ENCODE peak calls at places on chromosomes 2 and 18, in four cellular contexts. Y, R, S and P are unnamed samples.

GRCh38 chr2:21972580-21972979 is 848.8 kb downstream of the TDRD15 start:
- DNase-seq in Y (peak; percentile 27), R (no peak), S (no peak), P (no peak)

GRCh38 chr2:220228310-220229006 is 601.0 kb downstream of the SLC4A3 start:
- DNase-seq in Y (no peak), R (peak; percentile 47), S (peak; percentile 95), P (peak; percentile 99)

GRCh38 chr2:20623241-20623640 is 27.7 kb downstream of the HS1BP3 start:
- DNase-seq in Y (no peak), R (peak; percentile 15), S (no peak), P (no peak)

GRCh38 chr2:54503192-54503591 is 47.1 kb downstream of the SPTBN1 start:
- DNase-seq in Y (peak; percentile 75), R (peak; percentile 93), S (no peak), P (peak; percentile 51)

GRCh38 chr2:29606105-29606871 is 315.1 kb downstream of the ALK start:
- DNase-seq in Y (no peak), R (no peak), S (peak; percentile 87), P (peak; percentile 89)

GRCh38 chr18:48676756-48677368 is 138.0 kb downstream of the CTIF start:
- DNase-seq in Y (peak; percentile 79), R (peak; percentile 92), S (peak; percentile 38), P (peak; percentile 51)

GRCh38 chr2:214960677-214961076 is 151.2 kb upstream of the BARD1 start:
- DNase-seq in Y (no peak), R (no peak), S (peak; percentile 2), P (peak; percentile 14)

GRCh38 chr18:49690307-49690706 is 123.0 kb downstream of the ACAA2 start:
- DNase-seq in Y (no peak), R (no peak), S (peak; percentile 85), P (peak; percentile 98)

GRCh38 chr18:34647251-34647650 is 62.8 kb upstream of the DTNA start:
- DNase-seq in Y (peak; percentile 32), R (peak; percentile 77), S (no peak), P (no peak)

GRCh38 chr2:45067859-45068642 is 58.8 kb upstream of the SIX2 start:
- DNase-seq in Y (peak; percentile 25), R (peak; percentile 85), S (peak; percentile 29), P (peak; percentile 63)

DNA sequence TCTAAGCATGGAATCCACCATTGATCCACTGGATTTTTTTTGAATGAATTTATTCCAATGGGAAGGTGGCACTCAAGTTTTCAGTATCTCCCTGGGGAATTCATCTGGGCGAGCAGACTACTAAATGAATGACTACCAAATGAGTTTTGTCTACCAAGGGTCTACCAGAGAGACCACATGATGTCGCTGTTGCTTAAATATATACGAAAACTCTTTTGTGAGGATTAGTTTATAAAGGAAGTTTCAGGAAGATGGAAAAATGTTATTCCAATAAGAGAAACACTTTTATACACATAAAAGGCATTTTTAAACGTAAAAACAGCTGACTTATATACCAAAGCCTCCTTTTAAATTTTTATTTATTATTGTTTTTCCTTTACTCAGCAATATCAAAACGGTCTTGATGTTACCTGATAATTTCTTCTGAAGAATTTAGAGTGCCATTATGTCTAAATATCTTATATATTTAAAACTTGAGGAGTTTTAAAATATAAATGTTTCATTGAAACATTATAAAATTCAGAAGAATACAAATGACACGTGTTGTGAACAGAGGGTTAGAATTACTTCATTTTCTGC is 139.7 kb downstream of the HRH4 start:
- DNase-seq in Y (peak; percentile 8), R (no peak), S (peak; percentile 61), P (peak; percentile 76)
- TF ChIP-seq CTCF in Y (peak; percentile 54), R (peak; percentile 87), S (peak; percentile 69), P (peak; percentile 63)

DNA sequence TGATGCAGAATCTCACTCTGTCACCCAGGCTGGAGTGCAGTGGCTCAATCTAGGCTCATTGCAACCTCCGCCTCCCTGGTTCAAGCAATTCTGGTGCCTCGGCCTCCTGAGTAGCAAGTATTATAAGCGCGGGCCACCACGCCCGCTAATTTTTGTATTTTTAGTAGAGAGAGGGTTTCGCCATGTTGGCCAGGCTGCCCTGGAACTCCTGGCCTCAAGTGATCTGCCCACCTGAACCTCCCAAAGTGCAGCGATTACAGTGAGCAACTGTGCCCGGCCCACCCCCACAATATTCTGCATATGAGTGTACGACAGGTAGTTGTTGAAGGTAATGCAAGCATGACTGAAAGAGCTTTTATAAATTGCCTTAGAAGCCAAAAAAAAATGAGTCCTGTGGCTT is 1.2 kb downstream of the WDR75 start:
- DNase-seq in Y (no peak), R (no peak), S (no peak), P (no peak)
- H3K4me3 ChIP-seq in Y (peak overlapping the region; percentile 74), R (peak overlapping the region; percentile 87), S (peak overlapping the region; percentile 86), P (peak overlapping the region; percentile 95)

GRCh38 chr2:136024185-136024584 is 38.8 kb upstream of the DARS1 start:
- DNase-seq in Y (no peak), R (no peak), S (no peak), P (no peak)
- TF ChIP-seq CTCF in Y (no peak), R (peak; percentile 33), S (no peak), P (no peak)

GRCh38 chr2:219059725-219060682 is 717 bp downstream of the IHH start:
- DNase-seq in Y (no peak), R (peak; percentile 73), S (no peak), P (no peak)
- H3K4me3 ChIP-seq in Y (no peak overlapping the region), R (peak overlapping the region; percentile 79), S (no peak overlapping the region), P (no peak overlapping the region)

GRCh38 chr2:129930451-129930850 is 49.0 kb upstream of the RAB6C start:
- DNase-seq in Y (no peak), R (no peak), S (no peak), P (peak; percentile 48)

GRCh38 chr2:129934044-129934822 is 45.2 kb upstream of the RAB6C start:
- DNase-seq in Y (no peak), R (peak; percentile 68), S (peak; percentile 31), P (no peak)

GRCh38 chr2:129935118-129935517 is 44.3 kb upstream of the RAB6C start:
- DNase-seq in Y (no peak), R (peak; percentile 71), S (peak; percentile 53), P (no peak)

GRCh38 chr2:129936334-129936934 is 43.0 kb upstream of the RAB6C start:
- DNase-seq in Y (no peak), R (peak; percentile 90), S (no peak), P (peak; percentile 43)
- TF ChIP-seq CTCF in Y (no peak), R (peak; percentile 78), S (peak; percentile 59), P (peak; percentile 63)

GRCh38 chr18:44580159-44580558 is 100.5 kb upstream of the SETBP1 start:
- DNase-seq in Y (no peak), R (no peak), S (no peak), P (no peak)

GRCh38 chr18:44582432-44582831 is 98.3 kb upstream of the SETBP1 start:
- DNase-seq in Y (no peak), R (no peak), S (no peak), P (no peak)

GRCh38 chr18:44584900-44585299 is 95.8 kb upstream of the SETBP1 start:
- DNase-seq in Y (no peak), R (no peak), S (no peak), P (no peak)

GRCh38 chr18:44579745-44580144 is 100.9 kb upstream of the SETBP1 start:
- DNase-seq in Y (no peak), R (no peak), S (no peak), P (no peak)

DNA sequence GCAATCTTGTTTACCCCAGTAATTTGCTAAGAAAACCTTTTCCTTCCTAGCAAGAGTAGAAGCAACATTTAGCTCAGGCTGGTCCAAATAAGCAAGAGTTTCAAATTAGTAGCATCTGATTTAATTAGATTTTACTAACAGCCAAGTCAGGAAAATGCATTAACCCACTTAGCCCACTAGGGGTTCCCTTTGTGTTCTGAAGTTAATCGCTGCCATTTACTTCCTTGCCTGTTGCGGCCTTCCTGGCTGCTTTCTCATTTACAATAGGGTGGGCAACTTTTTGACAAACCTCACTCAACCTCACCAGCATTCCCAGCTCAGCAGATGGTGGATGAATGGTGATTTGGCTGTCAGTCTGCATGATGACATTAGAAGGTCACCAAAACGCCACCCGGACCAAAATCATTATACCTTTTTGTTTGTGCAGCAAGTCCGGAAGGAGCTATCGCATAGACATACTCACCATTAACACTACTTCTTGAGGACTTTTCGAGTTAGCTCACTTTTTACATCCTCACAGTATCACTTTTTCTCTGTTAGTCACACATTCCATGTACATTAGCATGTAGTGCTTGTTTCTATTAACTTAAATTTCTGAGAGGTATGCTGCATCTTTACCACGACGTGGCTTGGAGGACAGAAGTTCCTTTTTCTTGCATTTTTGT is 101.5 kb upstream of the SETBP1 start:
- DNase-seq in Y (peak; percentile 8), R (peak; percentile 65), S (no peak), P (peak; percentile 43)
- H3K4me3 ChIP-seq in Y (no peak overlapping the region), R (no peak overlapping the region), S (no peak overlapping the region), P (no peak overlapping the region)